ENCODE peak calls at places on chromosomes 5 and 9, in ten cellular contexts. N, D, G, X, Y, W, B, I, Z and R are unnamed samples.
A peak's percentile ranks its signal among the peaks of the same experiment; 100 is the strongest.

GRCh38 chr5:42894057-42894456 is 82.4 kb upstream of the SELENOP start:
- DNase-seq in N (no peak), D (no peak), G (no peak), X (no peak), Y (no peak), W (no peak), B (no peak), I (no peak), Z (no peak), R (no peak)

GRCh38 chr9:72979405-72980100 is 26.7 kb upstream of the ALDH1A1 start:
- DNase-seq in N (no peak), D (no peak), G (no peak), X (no peak), Y (no peak), W (no peak), B (no peak), I (no peak), Z (no peak), R (no peak)

GRCh38 chr5:137056676-137057075 is 442.4 kb downstream of the SPOCK1 start:
- DNase-seq in N (no peak), D (no peak), G (no peak), X (no peak), Y (no peak), W (no peak), B (no peak), I (no peak), Z (no peak), R (no peak)

GRCh38 chr9:35286381-35286780 is 124.6 kb downstream of the UNC13B start:
- DNase-seq in N (no peak), D (no peak), G (no peak), X (no peak), Y (no peak), W (no peak), B (no peak), I (no peak), Z (no peak), R (no peak)

GRCh38 chr5:82601085-82601484 is 322.9 kb upstream of the RPS23 start:
- DNase-seq in N (no peak), D (no peak), G (no peak), X (no peak), Y (no peak), W (no peak), B (no peak), I (peak; percentile 68), Z (no peak), R (no peak)

GRCh38 chr9:90847971-90848370 is 46.4 kb downstream of the SYK start:
- DNase-seq in N (no peak), D (no peak), G (no peak), X (no peak), Y (no peak), W (no peak), B (no peak), I (no peak), Z (no peak), R (peak; percentile 69)

GRCh38 chr5:151110122-151110681 is 29.4 kb upstream of the TNIP1 start:
- DNase-seq in N (no peak), D (no peak), G (no peak), X (no peak), Y (no peak), W (no peak), B (no peak), I (no peak), Z (no peak), R (no peak)

GRCh38 chr9:134384811-134385479 is 58.7 kb downstream of the RXRA start:
- DNase-seq in N (no peak), D (no peak), G (no peak), X (no peak), Y (no peak), W (no peak), B (no peak), I (no peak), Z (no peak), R (no peak)

GRCh38 chr9:126791406-126792230 is 13.2 kb upstream of the ZBTB43 start:
- DNase-seq in N (no peak), D (no peak), G (peak; percentile 66), X (no peak), Y (peak; percentile 99), W (no peak), B (no peak), I (no peak), Z (no peak), R (peak; percentile 75)

GRCh38 chr5:75756991-75757390 is 39.8 kb upstream of the POC5 start:
- DNase-seq in N (no peak), D (no peak), G (no peak), X (no peak), Y (peak; percentile 18), W (no peak), B (no peak), I (no peak), Z (no peak), R (no peak)

GRCh38 chr9:93967020-93967803 is 12.1 kb upstream of the BARX1 start:
- DNase-seq in N (no peak), D (no peak), G (no peak), X (no peak), Y (no peak), W (no peak), B (no peak), I (no peak), Z (no peak), R (no peak)

GRCh38 chr5:120465281-120465961 is 1.3 kb downstream of the PRR16 start:
- DNase-seq in N (no peak), D (no peak), G (peak; percentile 80), X (peak; percentile 71), Y (peak; percentile 71), W (no peak), B (peak; percentile 51), I (peak; percentile 11), Z (peak; percentile 20), R (peak; percentile 90)